ENCODE peak calls at places on chromosomes 11 and 22, in seven cellular contexts. One of them, this sample, is unnamed.

GRCh38 chr11:75140269-75141138 is 10.4 kb upstream of the SLCO2B1 start:
- DNase-seq in stimulated activated CD4-positive, alpha-beta T cell treated with anti-CD3 and anti-CD28 coated beads, Interleukin-12 subunit alpha, Interleukin-12 subunit beta, amount 100 ng/mL, for 4 hours: peak
- DNase-seq in IMR-90: peak
- DNase-seq in DMS 273 treated with DMSO at 0.1 percent for 48 hours: no peak
- DNase-seq in activated naive CD8-positive, alpha-beta T cell treated with anti-CD3 and anti-CD28 coated beads for 36 hours: peak
- DNase-seq in activated CD4-positive, alpha-beta T cell treated with anti-CD3 and anti-CD28 coated beads, Interleukin-2, amount 50 U/mL, for 1 hour: peak
- DNase-seq in activated T-cell treated with anti-CD3 and anti-CD28 coated beads, Interleukin-2, amount 50 U/mL, for 72 hours: peak
- DNase-seq in this sample: peak

GRCh38 chr11:104370478-104370877 is 206.5 kb upstream of the PDGFD start:
- DNase-seq in stimulated activated CD4-positive, alpha-beta T cell treated with anti-CD3 and anti-CD28 coated beads, Interleukin-12 subunit alpha, Interleukin-12 subunit beta, amount 100 ng/mL, for 4 hours: no peak
- DNase-seq in IMR-90: no peak
- DNase-seq in DMS 273 treated with DMSO at 0.1 percent for 48 hours: no peak
- DNase-seq in activated naive CD8-positive, alpha-beta T cell treated with anti-CD3 and anti-CD28 coated beads for 36 hours: no peak
- DNase-seq in activated CD4-positive, alpha-beta T cell treated with anti-CD3 and anti-CD28 coated beads, Interleukin-2, amount 50 U/mL, for 1 hour: no peak
- DNase-seq in activated T-cell treated with anti-CD3 and anti-CD28 coated beads, Interleukin-2, amount 50 U/mL, for 72 hours: no peak
- DNase-seq in this sample: no peak

GRCh38 chr11:132972565-132972964 is 559.7 kb downstream of the OPCML start:
- DNase-seq in stimulated activated CD4-positive, alpha-beta T cell treated with anti-CD3 and anti-CD28 coated beads, Interleukin-12 subunit alpha, Interleukin-12 subunit beta, amount 100 ng/mL, for 4 hours: no peak
- DNase-seq in IMR-90: no peak
- DNase-seq in DMS 273 treated with DMSO at 0.1 percent for 48 hours: no peak
- DNase-seq in activated naive CD8-positive, alpha-beta T cell treated with anti-CD3 and anti-CD28 coated beads for 36 hours: no peak
- DNase-seq in activated CD4-positive, alpha-beta T cell treated with anti-CD3 and anti-CD28 coated beads, Interleukin-2, amount 50 U/mL, for 1 hour: no peak
- DNase-seq in activated T-cell treated with anti-CD3 and anti-CD28 coated beads, Interleukin-2, amount 50 U/mL, for 72 hours: no peak
- DNase-seq in this sample: no peak

GRCh38 chr22:27238935-27239510 is 562.5 kb downstream of the MN1 start:
- DNase-seq in stimulated activated CD4-positive, alpha-beta T cell treated with anti-CD3 and anti-CD28 coated beads, Interleukin-12 subunit alpha, Interleukin-12 subunit beta, amount 100 ng/mL, for 4 hours: no peak
- DNase-seq in IMR-90: peak
- DNase-seq in DMS 273 treated with DMSO at 0.1 percent for 48 hours: peak
- DNase-seq in activated naive CD8-positive, alpha-beta T cell treated with anti-CD3 and anti-CD28 coated beads for 36 hours: no peak
- DNase-seq in activated CD4-positive, alpha-beta T cell treated with anti-CD3 and anti-CD28 coated beads, Interleukin-2, amount 50 U/mL, for 1 hour: no peak
- DNase-seq in activated T-cell treated with anti-CD3 and anti-CD28 coated beads, Interleukin-2, amount 50 U/mL, for 72 hours: no peak
- DNase-seq in this sample: no peak

GRCh38 chr22:36022162-36022561 is 6.5 kb downstream of the RBFOX2 start:
- DNase-seq in stimulated activated CD4-positive, alpha-beta T cell treated with anti-CD3 and anti-CD28 coated beads, Interleukin-12 subunit alpha, Interleukin-12 subunit beta, amount 100 ng/mL, for 4 hours: no peak
- DNase-seq in IMR-90: peak
- DNase-seq in DMS 273 treated with DMSO at 0.1 percent for 48 hours: no peak
- DNase-seq in activated naive CD8-positive, alpha-beta T cell treated with anti-CD3 and anti-CD28 coated beads for 36 hours: no peak
- DNase-seq in activated CD4-positive, alpha-beta T cell treated with anti-CD3 and anti-CD28 coated beads, Interleukin-2, amount 50 U/mL, for 1 hour: no peak
- DNase-seq in activated T-cell treated with anti-CD3 and anti-CD28 coated beads, Interleukin-2, amount 50 U/mL, for 72 hours: no peak
- DNase-seq in this sample: no peak

GRCh38 chr11:64122411-64123101 is 43.4 kb downstream of the MACROD1 start:
- DNase-seq in stimulated activated CD4-positive, alpha-beta T cell treated with anti-CD3 and anti-CD28 coated beads, Interleukin-12 subunit alpha, Interleukin-12 subunit beta, amount 100 ng/mL, for 4 hours: no peak
- DNase-seq in IMR-90: no peak
- DNase-seq in DMS 273 treated with DMSO at 0.1 percent for 48 hours: no peak
- DNase-seq in activated naive CD8-positive, alpha-beta T cell treated with anti-CD3 and anti-CD28 coated beads for 36 hours: no peak
- DNase-seq in activated CD4-positive, alpha-beta T cell treated with anti-CD3 and anti-CD28 coated beads, Interleukin-2, amount 50 U/mL, for 1 hour: no peak
- DNase-seq in activated T-cell treated with anti-CD3 and anti-CD28 coated beads, Interleukin-2, amount 50 U/mL, for 72 hours: no peak
- DNase-seq in this sample: no peak

GRCh38 chr22:31451709-31452571 is 37.7 kb downstream of the EIF4ENIF1 start:
- DNase-seq in stimulated activated CD4-positive, alpha-beta T cell treated with anti-CD3 and anti-CD28 coated beads, Interleukin-12 subunit alpha, Interleukin-12 subunit beta, amount 100 ng/mL, for 4 hours: no peak
- DNase-seq in IMR-90: peak
- DNase-seq in DMS 273 treated with DMSO at 0.1 percent for 48 hours: no peak
- DNase-seq in activated naive CD8-positive, alpha-beta T cell treated with anti-CD3 and anti-CD28 coated beads for 36 hours: no peak
- DNase-seq in activated CD4-positive, alpha-beta T cell treated with anti-CD3 and anti-CD28 coated beads, Interleukin-2, amount 50 U/mL, for 1 hour: no peak
- DNase-seq in activated T-cell treated with anti-CD3 and anti-CD28 coated beads, Interleukin-2, amount 50 U/mL, for 72 hours: no peak
- DNase-seq in this sample: no peak

GRCh38 chr11:69431893-69432738 is 49.3 kb upstream of the LINC01488 start:
- DNase-seq in stimulated activated CD4-positive, alpha-beta T cell treated with anti-CD3 and anti-CD28 coated beads, Interleukin-12 subunit alpha, Interleukin-12 subunit beta, amount 100 ng/mL, for 4 hours: no peak
- DNase-seq in IMR-90: no peak
- DNase-seq in DMS 273 treated with DMSO at 0.1 percent for 48 hours: no peak
- DNase-seq in activated naive CD8-positive, alpha-beta T cell treated with anti-CD3 and anti-CD28 coated beads for 36 hours: no peak
- DNase-seq in activated CD4-positive, alpha-beta T cell treated with anti-CD3 and anti-CD28 coated beads, Interleukin-2, amount 50 U/mL, for 1 hour: no peak
- DNase-seq in activated T-cell treated with anti-CD3 and anti-CD28 coated beads, Interleukin-2, amount 50 U/mL, for 72 hours: no peak
- DNase-seq in this sample: no peak

GRCh38 chr22:37196539-37197450 is 8.7 kb upstream of the C1QTNF6 start:
- DNase-seq in stimulated activated CD4-positive, alpha-beta T cell treated with anti-CD3 and anti-CD28 coated beads, Interleukin-12 subunit alpha, Interleukin-12 subunit beta, amount 100 ng/mL, for 4 hours: no peak
- DNase-seq in IMR-90: peak
- DNase-seq in DMS 273 treated with DMSO at 0.1 percent for 48 hours: no peak
- DNase-seq in activated naive CD8-positive, alpha-beta T cell treated with anti-CD3 and anti-CD28 coated beads for 36 hours: no peak
- DNase-seq in activated CD4-positive, alpha-beta T cell treated with anti-CD3 and anti-CD28 coated beads, Interleukin-2, amount 50 U/mL, for 1 hour: no peak
- DNase-seq in activated T-cell treated with anti-CD3 and anti-CD28 coated beads, Interleukin-2, amount 50 U/mL, for 72 hours: no peak
- DNase-seq in this sample: no peak

GRCh38 chr11:45489281-45489906 is 176.0 kb downstream of the CHST1 start:
- DNase-seq in stimulated activated CD4-positive, alpha-beta T cell treated with anti-CD3 and anti-CD28 coated beads, Interleukin-12 subunit alpha, Interleukin-12 subunit beta, amount 100 ng/mL, for 4 hours: no peak
- DNase-seq in IMR-90: no peak
- DNase-seq in DMS 273 treated with DMSO at 0.1 percent for 48 hours: no peak
- DNase-seq in activated naive CD8-positive, alpha-beta T cell treated with anti-CD3 and anti-CD28 coated beads for 36 hours: no peak
- DNase-seq in activated CD4-positive, alpha-beta T cell treated with anti-CD3 and anti-CD28 coated beads, Interleukin-2, amount 50 U/mL, for 1 hour: no peak
- DNase-seq in activated T-cell treated with anti-CD3 and anti-CD28 coated beads, Interleukin-2, amount 50 U/mL, for 72 hours: no peak
- DNase-seq in this sample: no peak

GRCh38 chr11:122781378-122782040 is 56.8 kb upstream of the CRTAM start:
- DNase-seq in stimulated activated CD4-positive, alpha-beta T cell treated with anti-CD3 and anti-CD28 coated beads, Interleukin-12 subunit alpha, Interleukin-12 subunit beta, amount 100 ng/mL, for 4 hours: peak
- DNase-seq in IMR-90: peak
- DNase-seq in DMS 273 treated with DMSO at 0.1 percent for 48 hours: peak
- DNase-seq in activated naive CD8-positive, alpha-beta T cell treated with anti-CD3 and anti-CD28 coated beads for 36 hours: peak
- DNase-seq in activated CD4-positive, alpha-beta T cell treated with anti-CD3 and anti-CD28 coated beads, Interleukin-2, amount 50 U/mL, for 1 hour: peak
- DNase-seq in activated T-cell treated with anti-CD3 and anti-CD28 coated beads, Interleukin-2, amount 50 U/mL, for 72 hours: peak
- DNase-seq in this sample: peak

GRCh38 chr22:30591191-30591587 is 521 bp downstream of the PES1 start:
- DNase-seq in stimulated activated CD4-positive, alpha-beta T cell treated with anti-CD3 and anti-CD28 coated beads, Interleukin-12 subunit alpha, Interleukin-12 subunit beta, amount 100 ng/mL, for 4 hours: no peak
- DNase-seq in IMR-90: peak
- DNase-seq in DMS 273 treated with DMSO at 0.1 percent for 48 hours: no peak
- DNase-seq in activated naive CD8-positive, alpha-beta T cell treated with anti-CD3 and anti-CD28 coated beads for 36 hours: no peak
- DNase-seq in activated CD4-positive, alpha-beta T cell treated with anti-CD3 and anti-CD28 coated beads, Interleukin-2, amount 50 U/mL, for 1 hour: no peak
- DNase-seq in activated T-cell treated with anti-CD3 and anti-CD28 coated beads, Interleukin-2, amount 50 U/mL, for 72 hours: no peak
- DNase-seq in this sample: no peak

GRCh38 chr11:111086058-111086457 is 159.5 kb upstream of the POU2AF2 start:
- DNase-seq in stimulated activated CD4-positive, alpha-beta T cell treated with anti-CD3 and anti-CD28 coated beads, Interleukin-12 subunit alpha, Interleukin-12 subunit beta, amount 100 ng/mL, for 4 hours: no peak
- DNase-seq in IMR-90: no peak
- DNase-seq in DMS 273 treated with DMSO at 0.1 percent for 48 hours: no peak
- DNase-seq in activated naive CD8-positive, alpha-beta T cell treated with anti-CD3 and anti-CD28 coated beads for 36 hours: no peak
- DNase-seq in activated CD4-positive, alpha-beta T cell treated with anti-CD3 and anti-CD28 coated beads, Interleukin-2, amount 50 U/mL, for 1 hour: no peak
- DNase-seq in activated T-cell treated with anti-CD3 and anti-CD28 coated beads, Interleukin-2, amount 50 U/mL, for 72 hours: no peak
- DNase-seq in this sample: no peak

GRCh38 chr11:123261345-123262106 is 66.5 kb upstream of the CLMP start:
- DNase-seq in stimulated activated CD4-positive, alpha-beta T cell treated with anti-CD3 and anti-CD28 coated beads, Interleukin-12 subunit alpha, Interleukin-12 subunit beta, amount 100 ng/mL, for 4 hours: peak
- DNase-seq in IMR-90: peak
- DNase-seq in DMS 273 treated with DMSO at 0.1 percent for 48 hours: peak
- DNase-seq in activated naive CD8-positive, alpha-beta T cell treated with anti-CD3 and anti-CD28 coated beads for 36 hours: peak
- DNase-seq in activated CD4-positive, alpha-beta T cell treated with anti-CD3 and anti-CD28 coated beads, Interleukin-2, amount 50 U/mL, for 1 hour: peak
- DNase-seq in activated T-cell treated with anti-CD3 and anti-CD28 coated beads, Interleukin-2, amount 50 U/mL, for 72 hours: peak
- DNase-seq in this sample: peak

GRCh38 chr11:5247479-5248192 is 2.0 kb downstream of the HBG1 start:
- DNase-seq in stimulated activated CD4-positive, alpha-beta T cell treated with anti-CD3 and anti-CD28 coated beads, Interleukin-12 subunit alpha, Interleukin-12 subunit beta, amount 100 ng/mL, for 4 hours: no peak
- DNase-seq in IMR-90: peak
- DNase-seq in DMS 273 treated with DMSO at 0.1 percent for 48 hours: no peak
- DNase-seq in activated naive CD8-positive, alpha-beta T cell treated with anti-CD3 and anti-CD28 coated beads for 36 hours: no peak
- DNase-seq in activated CD4-positive, alpha-beta T cell treated with anti-CD3 and anti-CD28 coated beads, Interleukin-2, amount 50 U/mL, for 1 hour: no peak
- DNase-seq in activated T-cell treated with anti-CD3 and anti-CD28 coated beads, Interleukin-2, amount 50 U/mL, for 72 hours: no peak
- DNase-seq in this sample: no peak

GRCh38 chr11:78344114-78344513 is 73.5 kb downstream of the GAB2 start:
- DNase-seq in stimulated activated CD4-positive, alpha-beta T cell treated with anti-CD3 and anti-CD28 coated beads, Interleukin-12 subunit alpha, Interleukin-12 subunit beta, amount 100 ng/mL, for 4 hours: no peak
- DNase-seq in IMR-90: no peak
- DNase-seq in DMS 273 treated with DMSO at 0.1 percent for 48 hours: no peak
- DNase-seq in activated naive CD8-positive, alpha-beta T cell treated with anti-CD3 and anti-CD28 coated beads for 36 hours: no peak
- DNase-seq in activated CD4-positive, alpha-beta T cell treated with anti-CD3 and anti-CD28 coated beads, Interleukin-2, amount 50 U/mL, for 1 hour: no peak
- DNase-seq in activated T-cell treated with anti-CD3 and anti-CD28 coated beads, Interleukin-2, amount 50 U/mL, for 72 hours: no peak
- DNase-seq in this sample: no peak

GRCh38 chr11:56889986-56890385 is 98.7 kb upstream of the OR5AK2 start:
- DNase-seq in stimulated activated CD4-positive, alpha-beta T cell treated with anti-CD3 and anti-CD28 coated beads, Interleukin-12 subunit alpha, Interleukin-12 subunit beta, amount 100 ng/mL, for 4 hours: no peak
- DNase-seq in IMR-90: no peak
- DNase-seq in DMS 273 treated with DMSO at 0.1 percent for 48 hours: no peak
- DNase-seq in activated naive CD8-positive, alpha-beta T cell treated with anti-CD3 and anti-CD28 coated beads for 36 hours: no peak
- DNase-seq in activated CD4-positive, alpha-beta T cell treated with anti-CD3 and anti-CD28 coated beads, Interleukin-2, amount 50 U/mL, for 1 hour: no peak
- DNase-seq in activated T-cell treated with anti-CD3 and anti-CD28 coated beads, Interleukin-2, amount 50 U/mL, for 72 hours: no peak
- DNase-seq in this sample: no peak

GRCh38 chr11:61954106-61955030 is 4.2 kb downstream of the BEST1 start:
- DNase-seq in stimulated activated CD4-positive, alpha-beta T cell treated with anti-CD3 and anti-CD28 coated beads, Interleukin-12 subunit alpha, Interleukin-12 subunit beta, amount 100 ng/mL, for 4 hours: no peak
- DNase-seq in IMR-90: no peak
- DNase-seq in DMS 273 treated with DMSO at 0.1 percent for 48 hours: no peak
- DNase-seq in activated naive CD8-positive, alpha-beta T cell treated with anti-CD3 and anti-CD28 coated beads for 36 hours: no peak
- DNase-seq in activated CD4-positive, alpha-beta T cell treated with anti-CD3 and anti-CD28 coated beads, Interleukin-2, amount 50 U/mL, for 1 hour: no peak
- DNase-seq in activated T-cell treated with anti-CD3 and anti-CD28 coated beads, Interleukin-2, amount 50 U/mL, for 72 hours: no peak
- DNase-seq in this sample: no peak

GRCh38 chr22:26576026-26576680 is 13.8 kb downstream of the TPST2 start:
- DNase-seq in stimulated activated CD4-positive, alpha-beta T cell treated with anti-CD3 and anti-CD28 coated beads, Interleukin-12 subunit alpha, Interleukin-12 subunit beta, amount 100 ng/mL, for 4 hours: no peak
- DNase-seq in IMR-90: peak
- DNase-seq in DMS 273 treated with DMSO at 0.1 percent for 48 hours: no peak
- DNase-seq in activated naive CD8-positive, alpha-beta T cell treated with anti-CD3 and anti-CD28 coated beads for 36 hours: no peak
- DNase-seq in activated CD4-positive, alpha-beta T cell treated with anti-CD3 and anti-CD28 coated beads, Interleukin-2, amount 50 U/mL, for 1 hour: no peak
- DNase-seq in activated T-cell treated with anti-CD3 and anti-CD28 coated beads, Interleukin-2, amount 50 U/mL, for 72 hours: no peak
- DNase-seq in this sample: no peak

GRCh38 chr11:61495801-61496601 is 12.5 kb upstream of the LRRC10B start:
- DNase-seq in stimulated activated CD4-positive, alpha-beta T cell treated with anti-CD3 and anti-CD28 coated beads, Interleukin-12 subunit alpha, Interleukin-12 subunit beta, amount 100 ng/mL, for 4 hours: no peak
- DNase-seq in IMR-90: peak
- DNase-seq in DMS 273 treated with DMSO at 0.1 percent for 48 hours: peak
- DNase-seq in activated naive CD8-positive, alpha-beta T cell treated with anti-CD3 and anti-CD28 coated beads for 36 hours: no peak
- DNase-seq in activated CD4-positive, alpha-beta T cell treated with anti-CD3 and anti-CD28 coated beads, Interleukin-2, amount 50 U/mL, for 1 hour: no peak
- DNase-seq in activated T-cell treated with anti-CD3 and anti-CD28 coated beads, Interleukin-2, amount 50 U/mL, for 72 hours: no peak
- DNase-seq in this sample: no peak

GRCh38 chr22:29155966-29156365 is 49.7 kb upstream of the EMID1 start:
- DNase-seq in stimulated activated CD4-positive, alpha-beta T cell treated with anti-CD3 and anti-CD28 coated beads, Interleukin-12 subunit alpha, Interleukin-12 subunit beta, amount 100 ng/mL, for 4 hours: no peak
- DNase-seq in IMR-90: no peak
- DNase-seq in DMS 273 treated with DMSO at 0.1 percent for 48 hours: no peak
- DNase-seq in activated naive CD8-positive, alpha-beta T cell treated with anti-CD3 and anti-CD28 coated beads for 36 hours: no peak
- DNase-seq in activated CD4-positive, alpha-beta T cell treated with anti-CD3 and anti-CD28 coated beads, Interleukin-2, amount 50 U/mL, for 1 hour: no peak
- DNase-seq in activated T-cell treated with anti-CD3 and anti-CD28 coated beads, Interleukin-2, amount 50 U/mL, for 72 hours: no peak
- DNase-seq in this sample: no peak

GRCh38 chr22:33105501-33105911 is 47.3 kb upstream of the SYN3 start:
- DNase-seq in stimulated activated CD4-positive, alpha-beta T cell treated with anti-CD3 and anti-CD28 coated beads, Interleukin-12 subunit alpha, Interleukin-12 subunit beta, amount 100 ng/mL, for 4 hours: no peak
- DNase-seq in IMR-90: peak
- DNase-seq in DMS 273 treated with DMSO at 0.1 percent for 48 hours: no peak
- DNase-seq in activated naive CD8-positive, alpha-beta T cell treated with anti-CD3 and anti-CD28 coated beads for 36 hours: no peak
- DNase-seq in activated CD4-positive, alpha-beta T cell treated with anti-CD3 and anti-CD28 coated beads, Interleukin-2, amount 50 U/mL, for 1 hour: no peak
- DNase-seq in activated T-cell treated with anti-CD3 and anti-CD28 coated beads, Interleukin-2, amount 50 U/mL, for 72 hours: no peak
- DNase-seq in this sample: no peak

GRCh38 chr22:29306830-29307657 is 594 bp downstream of the GAS2L1 start:
- DNase-seq in stimulated activated CD4-positive, alpha-beta T cell treated with anti-CD3 and anti-CD28 coated beads, Interleukin-12 subunit alpha, Interleukin-12 subunit beta, amount 100 ng/mL, for 4 hours: peak
- DNase-seq in IMR-90: peak
- DNase-seq in DMS 273 treated with DMSO at 0.1 percent for 48 hours: no peak
- DNase-seq in activated naive CD8-positive, alpha-beta T cell treated with anti-CD3 and anti-CD28 coated beads for 36 hours: no peak
- DNase-seq in activated CD4-positive, alpha-beta T cell treated with anti-CD3 and anti-CD28 coated beads, Interleukin-2, amount 50 U/mL, for 1 hour: no peak
- DNase-seq in activated T-cell treated with anti-CD3 and anti-CD28 coated beads, Interleukin-2, amount 50 U/mL, for 72 hours: peak
- DNase-seq in this sample: peak

This sample was measured in H9.